ENCODE peak calls at places on chromosomes 11 and 22, in eight cellular contexts. One of them, this sample, is unnamed.

GRCh38 chr11:20369816-20370215 is 6.3 kb downstream of the HTATIP2 start:
- DNase-seq in lower lobe of right lung: no peak
- DNase-seq in uterus: no peak
- DNase-seq in PC-3: no peak
- DNase-seq in foreskin fibroblast: no peak
- DNase-seq in AG09309: no peak
- DNase-seq in kidney: no peak
- DNase-seq in GM23338: no peak
- DNase-seq in this sample: no peak

GRCh38 chr11:124840666-124841065 is 24.6 kb upstream of the ROBO3 start:
- DNase-seq in lower lobe of right lung: no peak
- DNase-seq in uterus: no peak
- DNase-seq in PC-3: no peak
- DNase-seq in foreskin fibroblast: no peak
- DNase-seq in AG09309: no peak
- DNase-seq in kidney: no peak
- DNase-seq in GM23338: no peak
- DNase-seq in this sample: no peak

GRCh38 chr11:17979770-17980371 is 33.0 kb downstream of the SERGEF start:
- DNase-seq in lower lobe of right lung: no peak
- DNase-seq in uterus: no peak
- DNase-seq in PC-3: peak; percentile 61
- DNase-seq in foreskin fibroblast: no peak
- DNase-seq in AG09309: no peak
- DNase-seq in kidney: no peak
- DNase-seq in GM23338: peak; percentile 81
- DNase-seq in this sample: peak; percentile 43

GRCh38 chr11:122578168-122578825 is 77.2 kb upstream of the UBASH3B start:
- DNase-seq in lower lobe of right lung: no peak
- DNase-seq in uterus: no peak
- DNase-seq in PC-3: peak; percentile 25
- DNase-seq in foreskin fibroblast: no peak
- DNase-seq in AG09309: no peak
- DNase-seq in kidney: no peak
- DNase-seq in GM23338: peak; percentile 37
- DNase-seq in this sample: no peak

GRCh38 chr11:93444671-93445073 is 98.5 kb downstream of the SMCO4 start:
- DNase-seq in lower lobe of right lung: no peak
- DNase-seq in uterus: no peak
- DNase-seq in PC-3: peak; percentile 96
- DNase-seq in foreskin fibroblast: no peak
- DNase-seq in AG09309: no peak
- DNase-seq in kidney: no peak
- DNase-seq in GM23338: peak; percentile 88
- DNase-seq in this sample: no peak

GRCh38 chr11:47156951-47157350 is 19.7 kb downstream of the ARFGAP2 start:
- DNase-seq in lower lobe of right lung: no peak
- DNase-seq in uterus: no peak
- DNase-seq in PC-3: no peak
- DNase-seq in foreskin fibroblast: no peak
- DNase-seq in AG09309: no peak
- DNase-seq in kidney: peak; percentile 77
- DNase-seq in GM23338: no peak
- DNase-seq in this sample: no peak

GRCh38 chr22:37068859-37069258 is 17.3 kb downstream of the KCTD17 start:
- DNase-seq in lower lobe of right lung: no peak
- DNase-seq in uterus: no peak
- DNase-seq in PC-3: no peak
- DNase-seq in foreskin fibroblast: no peak
- DNase-seq in AG09309: no peak
- DNase-seq in kidney: no peak
- DNase-seq in GM23338: peak; percentile 86
- DNase-seq in this sample: no peak

GRCh38 chr11:68006606-68007166 is 2.8 kb upstream of the UNC93B1 start:
- DNase-seq in lower lobe of right lung: no peak
- DNase-seq in uterus: no peak
- DNase-seq in PC-3: no peak
- DNase-seq in foreskin fibroblast: no peak
- DNase-seq in AG09309: no peak
- DNase-seq in kidney: peak; percentile 53
- DNase-seq in GM23338: no peak
- DNase-seq in this sample: no peak

GRCh38 chr11:34604909-34605308 is 16.0 kb upstream of the EHF start:
- DNase-seq in lower lobe of right lung: no peak
- DNase-seq in uterus: no peak
- DNase-seq in PC-3: no peak
- DNase-seq in foreskin fibroblast: no peak
- DNase-seq in AG09309: no peak
- DNase-seq in kidney: no peak
- DNase-seq in GM23338: no peak
- DNase-seq in this sample: no peak

GRCh38 chr11:64742940-64743590 is 877 bp downstream of the RASGRP2 start:
- DNase-seq in lower lobe of right lung: peak; percentile 87
- DNase-seq in uterus: peak; percentile 84
- DNase-seq in PC-3: peak; percentile 73
- DNase-seq in foreskin fibroblast: peak; percentile 31
- DNase-seq in AG09309: no peak
- DNase-seq in kidney: peak; percentile 96
- DNase-seq in GM23338: peak; percentile 70
- DNase-seq in this sample: peak; percentile 83

GRCh38 chr11:67522338-67522737 is 908 bp downstream of the CABP2 start:
- DNase-seq in lower lobe of right lung: no peak
- DNase-seq in uterus: no peak
- DNase-seq in PC-3: no peak
- DNase-seq in foreskin fibroblast: no peak
- DNase-seq in AG09309: no peak
- DNase-seq in kidney: peak; percentile 59
- DNase-seq in GM23338: no peak
- DNase-seq in this sample: no peak

GRCh38 chr11:69066122-69067112 is 17.7 kb downstream of the TPCN2 start:
- DNase-seq in lower lobe of right lung: no peak
- DNase-seq in uterus: no peak
- DNase-seq in PC-3: no peak
- DNase-seq in foreskin fibroblast: no peak
- DNase-seq in AG09309: no peak
- DNase-seq in kidney: peak; percentile 45
- DNase-seq in GM23338: no peak
- DNase-seq in this sample: no peak

GRCh38 chr22:42608481-42609361 is 6.0 kb downstream of the POLDIP3 start:
- DNase-seq in lower lobe of right lung: no peak
- DNase-seq in uterus: no peak
- DNase-seq in PC-3: peak; percentile 14
- DNase-seq in foreskin fibroblast: peak; percentile 46
- DNase-seq in AG09309: no peak
- DNase-seq in kidney: peak; percentile 53
- DNase-seq in GM23338: no peak
- DNase-seq in this sample: no peak

GRCh38 chr11:122157540-122158173 is 41.6 kb upstream of the BLID start:
- DNase-seq in lower lobe of right lung: no peak
- DNase-seq in uterus: no peak
- DNase-seq in PC-3: peak; percentile 61
- DNase-seq in foreskin fibroblast: no peak
- DNase-seq in AG09309: no peak
- DNase-seq in kidney: no peak
- DNase-seq in GM23338: no peak
- DNase-seq in this sample: no peak

GRCh38 chr11:75815345-75815983 is 454 bp downstream of the UVRAG start:
- DNase-seq in lower lobe of right lung: peak; percentile 76
- DNase-seq in uterus: no peak
- DNase-seq in PC-3: peak; percentile 33
- DNase-seq in foreskin fibroblast: no peak
- DNase-seq in AG09309: no peak
- DNase-seq in kidney: peak; percentile 90
- DNase-seq in GM23338: peak; percentile 78
- DNase-seq in this sample: peak; percentile 24

GRCh38 chr22:36204641-36205032 is 3.0 kb upstream of the APOL4 start:
- DNase-seq in lower lobe of right lung: no peak
- DNase-seq in uterus: no peak
- DNase-seq in PC-3: no peak
- DNase-seq in foreskin fibroblast: no peak
- DNase-seq in AG09309: no peak
- DNase-seq in kidney: no peak
- DNase-seq in GM23338: peak; percentile 15
- DNase-seq in this sample: peak; percentile 43

DNA sequence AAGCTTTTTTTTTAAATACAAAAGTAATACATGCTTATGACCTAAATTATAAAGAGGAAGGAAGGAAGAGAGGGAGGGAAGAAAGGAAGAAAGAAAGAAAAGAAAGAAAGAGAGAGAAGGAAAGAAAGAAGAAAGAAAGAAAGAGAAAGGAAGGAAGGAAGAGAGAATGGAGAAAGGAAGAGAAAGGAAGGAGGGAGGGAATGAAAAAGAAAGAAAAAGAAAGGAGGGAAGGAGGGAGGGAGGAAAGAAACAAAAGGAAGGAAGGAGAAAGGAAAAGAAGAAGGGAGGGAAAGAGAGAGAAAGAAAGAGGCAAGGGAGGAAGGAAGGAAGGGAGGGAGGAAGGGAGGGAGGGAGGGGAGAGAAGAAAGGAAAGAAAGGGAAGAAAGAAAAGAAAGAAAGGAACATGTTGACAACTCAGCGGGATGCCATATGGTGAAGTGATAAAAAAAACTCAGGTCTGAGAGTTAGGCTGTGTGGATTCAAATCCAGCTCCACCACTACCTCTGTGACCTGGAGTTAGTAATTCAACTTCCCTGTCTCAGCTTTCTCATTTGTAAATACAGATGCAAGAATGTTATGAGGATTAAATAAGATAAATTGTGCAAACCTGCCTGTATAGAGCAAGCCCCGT is 9.6 kb upstream of the EED start:
- DNase-seq in lower lobe of right lung: no peak
- DNase-seq in uterus: no peak
- DNase-seq in PC-3: no peak
- DNase-seq in foreskin fibroblast: no peak
- DNase-seq in AG09309: no peak
- DNase-seq in kidney: no peak
- DNase-seq in GM23338: peak; percentile 37
- DNase-seq in this sample: no peak
- TF ChIP-seq CTCF in lower lobe of right lung: no peak
- TF ChIP-seq CTCF in uterus: no peak
- TF ChIP-seq CTCF in PC-3: no peak
- TF ChIP-seq CTCF in foreskin fibroblast: no peak
- TF ChIP-seq CTCF in AG09309: no peak
- TF ChIP-seq CTCF in kidney: no peak
- TF ChIP-seq CTCF in GM23338: no peak
- TF ChIP-seq CTCF in this sample: no peak

DNA sequence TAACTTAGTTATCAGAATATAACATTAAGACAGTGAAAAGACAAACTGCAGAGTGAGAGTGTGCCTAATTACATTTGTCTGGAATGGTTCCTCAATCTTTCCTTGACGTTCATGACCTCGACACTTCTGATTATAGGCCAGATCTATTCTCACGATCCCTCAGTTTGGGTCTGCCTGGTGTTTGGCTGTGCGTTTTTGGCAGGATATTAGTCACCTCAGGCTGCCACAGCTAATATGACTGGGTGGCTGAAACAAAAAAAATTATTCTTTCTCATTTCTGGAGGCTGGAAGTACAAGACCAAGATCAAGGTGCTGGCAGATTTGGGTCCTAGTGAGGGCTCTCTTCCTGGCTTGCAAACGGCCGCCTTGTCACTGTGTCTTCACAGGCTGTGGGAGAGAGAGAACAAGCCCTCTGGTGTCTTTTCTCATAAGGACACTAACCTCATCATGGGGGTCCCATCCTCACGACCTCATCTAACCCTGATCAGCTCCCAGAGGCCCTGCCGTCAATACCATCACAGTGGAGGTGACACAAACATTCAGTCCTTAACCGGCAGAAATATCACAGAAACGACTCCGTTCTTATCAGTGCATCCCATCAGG is 23.2 kb downstream of the IFITM10 start:
- DNase-seq in lower lobe of right lung: no peak
- DNase-seq in uterus: no peak
- DNase-seq in PC-3: peak; percentile 8
- DNase-seq in foreskin fibroblast: no peak
- DNase-seq in AG09309: no peak
- DNase-seq in kidney: no peak
- DNase-seq in GM23338: no peak
- DNase-seq in this sample: no peak
- TF ChIP-seq CTCF in lower lobe of right lung: no peak
- TF ChIP-seq CTCF in uterus: no peak
- TF ChIP-seq CTCF in PC-3: no peak
- TF ChIP-seq CTCF in foreskin fibroblast: no peak
- TF ChIP-seq CTCF in AG09309: no peak
- TF ChIP-seq CTCF in kidney: no peak
- TF ChIP-seq CTCF in GM23338: no peak
- TF ChIP-seq CTCF in this sample: no peak

DNA sequence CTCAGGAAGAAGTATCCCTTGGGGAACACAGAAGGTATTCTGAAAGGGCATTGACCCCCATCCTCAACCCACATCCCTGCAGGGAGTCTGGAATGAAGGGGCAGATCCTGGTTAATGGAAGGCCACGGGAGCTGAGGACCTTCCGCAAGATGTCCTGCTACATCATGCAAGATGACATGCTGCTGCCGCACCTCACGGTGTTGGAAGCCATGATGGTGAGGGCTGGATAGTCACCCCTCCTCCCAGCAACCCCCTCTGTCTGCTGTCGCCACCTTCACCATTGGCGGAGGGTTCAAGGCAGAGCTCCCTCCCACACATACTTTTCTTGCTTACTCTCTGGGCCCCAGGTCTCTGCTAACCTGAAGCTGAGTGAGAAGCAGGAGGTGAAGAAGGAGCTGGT is 5.3 kb downstream of the ABCG4 start:
- DNase-seq in lower lobe of right lung: no peak
- DNase-seq in uterus: no peak
- DNase-seq in PC-3: no peak
- DNase-seq in foreskin fibroblast: no peak
- DNase-seq in AG09309: no peak
- DNase-seq in kidney: no peak
- DNase-seq in GM23338: no peak
- DNase-seq in this sample: no peak
- TF ChIP-seq CTCF in lower lobe of right lung: no peak
- TF ChIP-seq CTCF in uterus: no peak
- TF ChIP-seq CTCF in PC-3: no peak
- TF ChIP-seq CTCF in foreskin fibroblast: no peak
- TF ChIP-seq CTCF in AG09309: no peak
- TF ChIP-seq CTCF in kidney: no peak
- TF ChIP-seq CTCF in GM23338: no peak
- TF ChIP-seq CTCF in this sample: no peak

DNA sequence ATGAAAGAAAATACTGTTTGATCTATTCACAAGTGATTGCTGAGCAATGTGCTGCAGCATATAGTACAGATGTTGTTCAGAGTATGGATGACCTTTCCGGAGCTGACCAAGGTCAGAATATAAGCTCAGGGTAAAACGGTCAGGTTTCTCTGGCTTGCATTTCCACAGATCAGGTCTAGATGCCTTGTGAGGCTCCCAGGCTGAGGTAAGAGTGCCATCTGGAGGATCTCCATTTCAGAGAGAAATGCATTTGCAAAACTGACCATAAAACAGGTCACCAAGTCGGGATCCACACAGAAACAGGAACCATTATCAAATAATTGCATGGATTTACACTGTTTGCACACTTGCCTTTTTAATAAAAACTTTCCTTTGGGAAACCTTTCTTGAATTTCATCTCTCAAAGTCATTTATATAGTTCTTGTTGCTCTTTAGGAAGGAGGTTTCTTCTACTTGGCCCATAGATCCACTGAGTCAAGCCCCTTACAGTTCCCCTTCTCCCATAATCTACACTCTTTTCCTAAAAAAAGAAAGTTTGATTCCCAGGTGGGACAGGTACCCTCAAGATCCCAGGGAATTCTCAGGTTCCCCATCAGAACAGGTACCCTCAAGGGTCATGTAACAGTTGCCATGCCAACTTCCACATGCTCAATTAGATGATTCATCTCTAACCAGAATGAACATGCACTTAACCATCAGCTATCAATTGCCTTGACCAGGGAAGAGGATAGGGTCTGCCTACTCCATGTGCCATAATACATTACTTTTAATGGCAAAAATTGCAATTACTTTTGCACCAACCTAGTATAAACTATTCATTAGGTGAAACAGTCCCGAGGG is 25.0 kb upstream of the TMPRSS5 start:
- DNase-seq in lower lobe of right lung: no peak
- DNase-seq in uterus: no peak
- DNase-seq in PC-3: peak; percentile 83
- DNase-seq in foreskin fibroblast: peak; percentile 46
- DNase-seq in AG09309: peak; percentile 33
- DNase-seq in kidney: no peak
- DNase-seq in GM23338: peak; percentile 72
- DNase-seq in this sample: peak; percentile 51
- TF ChIP-seq CTCF in lower lobe of right lung: peak; percentile 36
- TF ChIP-seq CTCF in uterus: peak; percentile 35
- TF ChIP-seq CTCF in PC-3: peak; percentile 93
- TF ChIP-seq CTCF in foreskin fibroblast: peak; percentile 59
- TF ChIP-seq CTCF in AG09309: peak; percentile 81
- TF ChIP-seq CTCF in kidney: peak; percentile 27
- TF ChIP-seq CTCF in GM23338: peak; percentile 88
- TF ChIP-seq CTCF in this sample: no peak